ENCODE peak calls at places on chromosomes 11 and 22, in seven cellular contexts. O is activated naive CD4-positive, alpha-beta T cell treated with anti-CD3 and anti-CD28 coated beads, Interleukin-2, amount 50 U/mL, for 72 hours; E is left cardiac atrium; M is activated T-cell treated with anti-CD3 and anti-CD28 coated beads, Interleukin-2, amount 50 U/mL, for 72 hours; S is SK-N-SH treated with all-trans-retinoic acid at 6 μM for 48 hours; U is activated CD4-positive, alpha-beta T cell treated with anti-CD3 and anti-CD28 coated beads for 36 hours; R is stimulated activated naive B cell treated with anti-CD40 and anti-IgM and Interleukin-4, amounts not matched to agents 10 μg/mL and 1 μg/mL and 100 μg/mL, for 72 hours. I is an unnamed sample.

GRCh38 chr11:79466411-79466810 is 25.6 kb upstream of the TENM4 start:
- ATAC-seq in R (no peak), E (peak), S (peak), M (no peak), U (no peak), O (no peak), I (no peak)

GRCh38 chr11:119314748-119315138 is 2.2 kb downstream of the MCAM start:
- ATAC-seq in O (no peak), M (no peak), E (no peak), S (no peak), R (no peak), U (no peak), I (no peak)

GRCh38 chr22:30047364-30047738 is 32.9 kb upstream of the HORMAD2 start:
- ATAC-seq in U (peak), E (no peak), R (peak), S (no peak), O (peak), M (no peak), I (no peak)

GRCh38 chr22:17117400-17117799 is 3.8 kb downstream of the TMEM121B start:
- ATAC-seq in E (no peak), U (no peak), O (peak), R (no peak), M (no peak), S (no peak), I (no peak)

GRCh38 chr22:46487318-46487717 is 50.1 kb downstream of the CELSR1 start:
- ATAC-seq in R (no peak), E (no peak), S (no peak), U (no peak), M (no peak), O (no peak), I (no peak)

GRCh38 chr11:78100276-78101040 is 20.8 kb upstream of the NDUFC2 start:
- ATAC-seq in U (no peak), E (no peak), S (peak), O (no peak), R (no peak), M (no peak), I (no peak)

GRCh38 chr11:124194696-124195418 is 11.7 kb downstream of the OR10D3 start:
- ATAC-seq in R (peak), U (peak), O (peak), S (peak), E (peak), M (peak), I (peak)

GRCh38 chr22:17953147-17953546 is 71.2 kb downstream of the MICAL3 start:
- ATAC-seq in O (no peak), M (no peak), R (no peak), S (no peak), U (no peak), E (no peak), I (no peak)

GRCh38 chr11:88552377-88553029 is 215.0 kb upstream of the CTSC start:
- ATAC-seq in S (peak), E (no peak), U (peak), R (peak), O (peak), M (peak), I (no peak)

GRCh38 chr11:88175707-88176066 is 444 bp upstream of the RAB38 start:
- ATAC-seq in S (peak), E (peak), R (peak), M (peak), O (peak), U (no peak), I (peak)

GRCh38 chr11:15624701-15625100 is 510.0 kb downstream of the INSC start:
- ATAC-seq in O (no peak), E (peak), R (no peak), M (no peak), S (no peak), U (no peak), I (no peak)

GRCh38 chr11:79312591-79313267 is 128.1 kb downstream of the TENM4 start:
- ATAC-seq in S (no peak), M (no peak), R (no peak), O (no peak), E (no peak), U (no peak), I (peak)

GRCh38 chr11:118281284-118281683 is 17.2 kb upstream of the MPZL2 start:
- ATAC-seq in M (peak), R (peak), S (no peak), U (peak), E (no peak), O (peak), I (no peak)

GRCh38 chr11:83971063-83971462 is 684.9 kb upstream of the CCDC90B start:
- ATAC-seq in U (no peak), R (no peak), O (no peak), E (no peak), S (peak), M (no peak), I (no peak)

GRCh38 chr11:106950067-106950491 is 68.2 kb downstream of the GUCY1A2 start:
- ATAC-seq in U (no peak), E (peak), M (no peak), S (no peak), O (no peak), R (no peak), I (no peak)

GRCh38 chr11:17572359-17572690 is 25.3 kb downstream of the OTOG start:
- ATAC-seq in M (no peak), S (no peak), R (peak), O (no peak), E (peak), U (no peak), I (no peak)

GRCh38 chr22:39471421-39472141 is 14.8 kb downstream of the MGAT3 start:
- ATAC-seq in O (peak), E (peak), M (peak), S (no peak), U (peak), R (peak), I (peak)

GRCh38 chr11:61514050-61514917 is 5.7 kb downstream of the LRRC10B start:
- ATAC-seq in O (no peak), U (no peak), S (no peak), R (no peak), E (no peak), M (no peak), I (no peak)

GRCh38 chr11:110373061-110373702 is 56.6 kb upstream of the FDX1 start:
- ATAC-seq in E (no peak), R (peak), O (peak), S (peak), M (peak), U (peak), I (peak)

GRCh38 chr22:31951201-31952093 is 7.1 kb downstream of the YWHAH start:
- ATAC-seq in S (peak), M (peak), E (peak), U (peak), R (peak), O (peak), I (no peak)

GRCh38 chr22:27377901-27378300 is 423.7 kb downstream of the MN1 start:
- ATAC-seq in U (no peak), M (no peak), O (no peak), S (no peak), R (no peak), E (no peak), I (no peak)

GRCh38 chr11:34609850-34610249 is 11.0 kb upstream of the EHF start:
- ATAC-seq in U (no peak), R (no peak), S (no peak), O (no peak), M (no peak), E (peak), I (no peak)

GRCh38 chr22:46224044-46224746 is 25.9 kb downstream of the CDPF1 start:
- ATAC-seq in S (no peak), R (no peak), O (no peak), U (no peak), E (no peak), M (no peak), I (no peak)

GRCh38 chr11:120303004-120303637 is 22.0 kb upstream of the TLCD5 start:
- ATAC-seq in O (peak), E (peak), S (peak), R (peak), U (peak), M (peak), I (peak)

GRCh38 chr22:29203456-29203855 is 2.2 kb upstream of the EMID1 start:
- ATAC-seq in E (no peak), R (no peak), U (no peak), O (no peak), M (no peak), S (no peak), I (no peak)

GRCh38 chr11:130786987-130787688 is 129.1 kb downstream of the SNX19 start:
- ATAC-seq in U (no peak), S (peak), E (peak), R (no peak), M (no peak), O (no peak), I (no peak)

GRCh38 chr22:31520036-31520435 is 23.7 kb downstream of the SFI1 start:
- ATAC-seq in E (no peak), M (peak), S (no peak), R (peak), U (peak), O (peak), I (no peak)

GRCh38 chr22:27851974-27852713 is 50.6 kb upstream of the MN1 start:
- ATAC-seq in R (no peak), E (peak), S (peak), O (no peak), M (no peak), U (no peak), I (no peak)

GRCh38 chr11:128052912-128053641 is 534.3 kb downstream of the ETS1 start:
- ATAC-seq in M (peak), R (peak), O (peak), E (no peak), S (peak), U (peak), I (no peak)

GRCh38 chr11:6334806-6335205 is 14.5 kb upstream of the CAVIN3 start:
- ATAC-seq in O (no peak), U (no peak), S (no peak), R (no peak), M (no peak), E (no peak), I (no peak)

GRCh38 chr22:20507253-20508066 is at the start of gene MED15:
- ATAC-seq in U (peak), E (peak), S (peak), R (peak), O (peak), M (peak), I (peak)

GRCh38 chr11:130555251-130555841 is 106.9 kb downstream of the ADAMTS15 start:
- ATAC-seq in R (no peak), U (no peak), M (no peak), O (no peak), E (peak), S (no peak), I (no peak)

GRCh38 chr11:66530927-66531722 is 14.7 kb downstream of the ZDHHC24 start:
- ATAC-seq in R (no peak), O (no peak), U (no peak), M (no peak), E (no peak), S (no peak), I (no peak)

I was measured in gastroesophageal sphincter.